ENCODE peak calls at places on chromosomes 6 and 20, in nine cellular contexts. One of them, this sample, is unnamed.

GRCh38 chr6:91088515-91088914 is 501.6 kb upstream of the MAP3K7 start:
- DNase-seq in hypothalamus: no peak
- DNase-seq in G401: peak; percentile 8
- DNase-seq in T-helper 2 cell: no peak
- DNase-seq in astrocyte of the spinal cord: no peak
- DNase-seq in CD4-positive, CD25-positive, alpha-beta regulatory T cell: no peak
- DNase-seq in OCI-LY7: no peak
- DNase-seq in DMS 273 treated with DMSO at 0.1 percent for 48 hours: peak; percentile 63
- DNase-seq in naive thymus-derived CD8-positive, alpha-beta T cell: no peak
- DNase-seq in this sample: no peak

GRCh38 chr6:11585426-11586016 is 48.0 kb downstream of the TMEM170B start:
- DNase-seq in hypothalamus: no peak
- DNase-seq in G401: peak; percentile 49
- DNase-seq in T-helper 2 cell: no peak
- DNase-seq in astrocyte of the spinal cord: peak; percentile 76
- DNase-seq in CD4-positive, CD25-positive, alpha-beta regulatory T cell: no peak
- DNase-seq in OCI-LY7: peak; percentile 43
- DNase-seq in DMS 273 treated with DMSO at 0.1 percent for 48 hours: no peak
- DNase-seq in naive thymus-derived CD8-positive, alpha-beta T cell: peak; percentile 9
- DNase-seq in this sample: peak; percentile 74

GRCh38 chr6:132392792-132393191 is 8.5 kb downstream of the MOXD1 start:
- DNase-seq in hypothalamus: no peak
- DNase-seq in G401: no peak
- DNase-seq in T-helper 2 cell: no peak
- DNase-seq in astrocyte of the spinal cord: no peak
- DNase-seq in CD4-positive, CD25-positive, alpha-beta regulatory T cell: no peak
- DNase-seq in OCI-LY7: peak; percentile 43
- DNase-seq in DMS 273 treated with DMSO at 0.1 percent for 48 hours: no peak
- DNase-seq in naive thymus-derived CD8-positive, alpha-beta T cell: no peak
- DNase-seq in this sample: peak; percentile 34

GRCh38 chr20:45576995-45577394 is 2.1 kb downstream of the WFDC8 start:
- DNase-seq in hypothalamus: no peak
- DNase-seq in G401: no peak
- DNase-seq in T-helper 2 cell: no peak
- DNase-seq in astrocyte of the spinal cord: peak; percentile 1
- DNase-seq in CD4-positive, CD25-positive, alpha-beta regulatory T cell: no peak
- DNase-seq in OCI-LY7: no peak
- DNase-seq in DMS 273 treated with DMSO at 0.1 percent for 48 hours: no peak
- DNase-seq in naive thymus-derived CD8-positive, alpha-beta T cell: no peak
- DNase-seq in this sample: no peak

GRCh38 chr6:136069119-136069518 is 181.0 kb downstream of the MTFR2 start:
- DNase-seq in hypothalamus: no peak
- DNase-seq in G401: no peak
- DNase-seq in T-helper 2 cell: no peak
- DNase-seq in astrocyte of the spinal cord: peak; percentile 71
- DNase-seq in CD4-positive, CD25-positive, alpha-beta regulatory T cell: no peak
- DNase-seq in OCI-LY7: no peak
- DNase-seq in DMS 273 treated with DMSO at 0.1 percent for 48 hours: no peak
- DNase-seq in naive thymus-derived CD8-positive, alpha-beta T cell: no peak
- DNase-seq in this sample: peak; percentile 82

GRCh38 chr6:52691718-52692117 is 20.8 kb downstream of the TMEM14A start:
- DNase-seq in hypothalamus: no peak
- DNase-seq in G401: no peak
- DNase-seq in T-helper 2 cell: no peak
- DNase-seq in astrocyte of the spinal cord: no peak
- DNase-seq in CD4-positive, CD25-positive, alpha-beta regulatory T cell: no peak
- DNase-seq in OCI-LY7: no peak
- DNase-seq in DMS 273 treated with DMSO at 0.1 percent for 48 hours: no peak
- DNase-seq in naive thymus-derived CD8-positive, alpha-beta T cell: no peak
- DNase-seq in this sample: peak; percentile 22

GRCh38 chr6:52522655-52523054 is 54.2 kb downstream of the TRAM2 start:
- DNase-seq in hypothalamus: no peak
- DNase-seq in G401: no peak
- DNase-seq in T-helper 2 cell: no peak
- DNase-seq in astrocyte of the spinal cord: peak; percentile 57
- DNase-seq in CD4-positive, CD25-positive, alpha-beta regulatory T cell: no peak
- DNase-seq in OCI-LY7: no peak
- DNase-seq in DMS 273 treated with DMSO at 0.1 percent for 48 hours: no peak
- DNase-seq in naive thymus-derived CD8-positive, alpha-beta T cell: no peak
- DNase-seq in this sample: peak; percentile 75

GRCh38 chr20:39876974-39877615 is 811.9 kb downstream of the MAFB start:
- DNase-seq in hypothalamus: no peak
- DNase-seq in G401: no peak
- DNase-seq in T-helper 2 cell: no peak
- DNase-seq in astrocyte of the spinal cord: no peak
- DNase-seq in CD4-positive, CD25-positive, alpha-beta regulatory T cell: no peak
- DNase-seq in OCI-LY7: no peak
- DNase-seq in DMS 273 treated with DMSO at 0.1 percent for 48 hours: no peak
- DNase-seq in naive thymus-derived CD8-positive, alpha-beta T cell: no peak
- DNase-seq in this sample: no peak

GRCh38 chr20:63283397-63284082 is 9.4 kb upstream of the COL20A1 start:
- DNase-seq in hypothalamus: no peak
- DNase-seq in G401: no peak
- DNase-seq in T-helper 2 cell: no peak
- DNase-seq in astrocyte of the spinal cord: no peak
- DNase-seq in CD4-positive, CD25-positive, alpha-beta regulatory T cell: no peak
- DNase-seq in OCI-LY7: no peak
- DNase-seq in DMS 273 treated with DMSO at 0.1 percent for 48 hours: no peak
- DNase-seq in naive thymus-derived CD8-positive, alpha-beta T cell: no peak
- DNase-seq in this sample: no peak

GRCh38 chr6:158628542-158628941 is 16.0 kb downstream of the DYNLT1 start:
- DNase-seq in hypothalamus: no peak
- DNase-seq in G401: no peak
- DNase-seq in T-helper 2 cell: no peak
- DNase-seq in astrocyte of the spinal cord: no peak
- DNase-seq in CD4-positive, CD25-positive, alpha-beta regulatory T cell: no peak
- DNase-seq in OCI-LY7: no peak
- DNase-seq in DMS 273 treated with DMSO at 0.1 percent for 48 hours: no peak
- DNase-seq in naive thymus-derived CD8-positive, alpha-beta T cell: no peak
- DNase-seq in this sample: no peak

GRCh38 chr6:44771647-44772415 is 384.3 kb downstream of the CDC5L start:
- DNase-seq in hypothalamus: no peak
- DNase-seq in G401: no peak
- DNase-seq in T-helper 2 cell: no peak
- DNase-seq in astrocyte of the spinal cord: no peak
- DNase-seq in CD4-positive, CD25-positive, alpha-beta regulatory T cell: no peak
- DNase-seq in OCI-LY7: no peak
- DNase-seq in DMS 273 treated with DMSO at 0.1 percent for 48 hours: no peak
- DNase-seq in naive thymus-derived CD8-positive, alpha-beta T cell: no peak
- DNase-seq in this sample: no peak

GRCh38 chr6:27836783-27837635 is 75.2 kb downstream of the OR2B2 start:
- DNase-seq in hypothalamus: peak; percentile 48
- DNase-seq in G401: peak; percentile 82
- DNase-seq in T-helper 2 cell: no peak
- DNase-seq in astrocyte of the spinal cord: peak; percentile 91
- DNase-seq in CD4-positive, CD25-positive, alpha-beta regulatory T cell: peak; percentile 52
- DNase-seq in OCI-LY7: peak; percentile 91
- DNase-seq in DMS 273 treated with DMSO at 0.1 percent for 48 hours: peak; percentile 89
- DNase-seq in naive thymus-derived CD8-positive, alpha-beta T cell: peak; percentile 84
- DNase-seq in this sample: peak; percentile 90

GRCh38 chr6:9834233-9834632 is 580.6 kb downstream of the TFAP2A start:
- DNase-seq in hypothalamus: no peak
- DNase-seq in G401: no peak
- DNase-seq in T-helper 2 cell: no peak
- DNase-seq in astrocyte of the spinal cord: no peak
- DNase-seq in CD4-positive, CD25-positive, alpha-beta regulatory T cell: no peak
- DNase-seq in OCI-LY7: no peak
- DNase-seq in DMS 273 treated with DMSO at 0.1 percent for 48 hours: no peak
- DNase-seq in naive thymus-derived CD8-positive, alpha-beta T cell: no peak
- DNase-seq in this sample: no peak

GRCh38 chr6:158939255-158940170 is 60.5 kb downstream of the RSPH3 start:
- DNase-seq in hypothalamus: no peak
- DNase-seq in G401: no peak
- DNase-seq in T-helper 2 cell: no peak
- DNase-seq in astrocyte of the spinal cord: no peak
- DNase-seq in CD4-positive, CD25-positive, alpha-beta regulatory T cell: no peak
- DNase-seq in OCI-LY7: no peak
- DNase-seq in DMS 273 treated with DMSO at 0.1 percent for 48 hours: no peak
- DNase-seq in naive thymus-derived CD8-positive, alpha-beta T cell: peak; percentile 8
- DNase-seq in this sample: no peak

GRCh38 chr6:170208171-170208601 is 82.7 kb downstream of the DLL1 start:
- DNase-seq in hypothalamus: no peak
- DNase-seq in G401: no peak
- DNase-seq in T-helper 2 cell: no peak
- DNase-seq in astrocyte of the spinal cord: no peak
- DNase-seq in CD4-positive, CD25-positive, alpha-beta regulatory T cell: no peak
- DNase-seq in OCI-LY7: no peak
- DNase-seq in DMS 273 treated with DMSO at 0.1 percent for 48 hours: no peak
- DNase-seq in naive thymus-derived CD8-positive, alpha-beta T cell: no peak
- DNase-seq in this sample: no peak

GRCh38 chr6:138492113-138492512 is 7.2 kb downstream of the NHSL1 start:
- DNase-seq in hypothalamus: no peak
- DNase-seq in G401: no peak
- DNase-seq in T-helper 2 cell: no peak
- DNase-seq in astrocyte of the spinal cord: no peak
- DNase-seq in CD4-positive, CD25-positive, alpha-beta regulatory T cell: no peak
- DNase-seq in OCI-LY7: no peak
- DNase-seq in DMS 273 treated with DMSO at 0.1 percent for 48 hours: no peak
- DNase-seq in naive thymus-derived CD8-positive, alpha-beta T cell: no peak
- DNase-seq in this sample: no peak

GRCh38 chr20:17621229-17621968 is 51.5 kb downstream of the DSTN start:
- DNase-seq in hypothalamus: no peak
- DNase-seq in G401: no peak
- DNase-seq in T-helper 2 cell: no peak
- DNase-seq in astrocyte of the spinal cord: no peak
- DNase-seq in CD4-positive, CD25-positive, alpha-beta regulatory T cell: no peak
- DNase-seq in OCI-LY7: no peak
- DNase-seq in DMS 273 treated with DMSO at 0.1 percent for 48 hours: no peak
- DNase-seq in naive thymus-derived CD8-positive, alpha-beta T cell: no peak
- DNase-seq in this sample: no peak

GRCh38 chr20:61940976-61941720 is 124.5 kb downstream of the TAF4 start:
- DNase-seq in hypothalamus: no peak
- DNase-seq in G401: no peak
- DNase-seq in T-helper 2 cell: no peak
- DNase-seq in astrocyte of the spinal cord: no peak
- DNase-seq in CD4-positive, CD25-positive, alpha-beta regulatory T cell: no peak
- DNase-seq in OCI-LY7: no peak
- DNase-seq in DMS 273 treated with DMSO at 0.1 percent for 48 hours: no peak
- DNase-seq in naive thymus-derived CD8-positive, alpha-beta T cell: no peak
- DNase-seq in this sample: no peak

GRCh38 chr20:37403107-37404033 is 57.4 kb downstream of the SRC start:
- DNase-seq in hypothalamus: no peak
- DNase-seq in G401: no peak
- DNase-seq in T-helper 2 cell: no peak
- DNase-seq in astrocyte of the spinal cord: no peak
- DNase-seq in CD4-positive, CD25-positive, alpha-beta regulatory T cell: no peak
- DNase-seq in OCI-LY7: no peak
- DNase-seq in DMS 273 treated with DMSO at 0.1 percent for 48 hours: no peak
- DNase-seq in naive thymus-derived CD8-positive, alpha-beta T cell: no peak
- DNase-seq in this sample: no peak

GRCh38 chr6:56827908-56828649 is 126.8 kb upstream of the BEND6 start:
- DNase-seq in hypothalamus: no peak
- DNase-seq in G401: no peak
- DNase-seq in T-helper 2 cell: no peak
- DNase-seq in astrocyte of the spinal cord: no peak
- DNase-seq in CD4-positive, CD25-positive, alpha-beta regulatory T cell: no peak
- DNase-seq in OCI-LY7: no peak
- DNase-seq in DMS 273 treated with DMSO at 0.1 percent for 48 hours: no peak
- DNase-seq in naive thymus-derived CD8-positive, alpha-beta T cell: no peak
- DNase-seq in this sample: peak; percentile 34

GRCh38 chr20:60057866-60058807 is 99.9 kb downstream of the CDH26 start:
- DNase-seq in hypothalamus: peak; percentile 25
- DNase-seq in G401: no peak
- DNase-seq in T-helper 2 cell: no peak
- DNase-seq in astrocyte of the spinal cord: peak; percentile 74
- DNase-seq in CD4-positive, CD25-positive, alpha-beta regulatory T cell: peak; percentile 9
- DNase-seq in OCI-LY7: peak; percentile 4
- DNase-seq in DMS 273 treated with DMSO at 0.1 percent for 48 hours: peak; percentile 88
- DNase-seq in naive thymus-derived CD8-positive, alpha-beta T cell: peak; percentile 44
- DNase-seq in this sample: peak; percentile 54

GRCh38 chr6:4287811-4288244 is 152.5 kb upstream of the ECI2 start:
- DNase-seq in hypothalamus: no peak
- DNase-seq in G401: peak; percentile 83
- DNase-seq in T-helper 2 cell: no peak
- DNase-seq in astrocyte of the spinal cord: no peak
- DNase-seq in CD4-positive, CD25-positive, alpha-beta regulatory T cell: no peak
- DNase-seq in OCI-LY7: no peak
- DNase-seq in DMS 273 treated with DMSO at 0.1 percent for 48 hours: no peak
- DNase-seq in naive thymus-derived CD8-positive, alpha-beta T cell: no peak
- DNase-seq in this sample: no peak

GRCh38 chr6:37332894-37333293 is 20.9 kb upstream of the RNF8 start:
- DNase-seq in hypothalamus: no peak
- DNase-seq in G401: no peak
- DNase-seq in T-helper 2 cell: no peak
- DNase-seq in astrocyte of the spinal cord: no peak
- DNase-seq in CD4-positive, CD25-positive, alpha-beta regulatory T cell: no peak
- DNase-seq in OCI-LY7: no peak
- DNase-seq in DMS 273 treated with DMSO at 0.1 percent for 48 hours: no peak
- DNase-seq in naive thymus-derived CD8-positive, alpha-beta T cell: no peak
- DNase-seq in this sample: no peak

GRCh38 chr6:69732640-69733039 is 64.2 kb downstream of the LMBRD1 start:
- DNase-seq in hypothalamus: no peak
- DNase-seq in G401: peak; percentile 47
- DNase-seq in T-helper 2 cell: no peak
- DNase-seq in astrocyte of the spinal cord: peak; percentile 8
- DNase-seq in CD4-positive, CD25-positive, alpha-beta regulatory T cell: no peak
- DNase-seq in OCI-LY7: peak; percentile 23
- DNase-seq in DMS 273 treated with DMSO at 0.1 percent for 48 hours: no peak
- DNase-seq in naive thymus-derived CD8-positive, alpha-beta T cell: peak; percentile 10
- DNase-seq in this sample: peak; percentile 36

GRCh38 chr6:134379086-134379485 is 61.2 kb upstream of the SGK1 start:
- DNase-seq in hypothalamus: no peak
- DNase-seq in G401: no peak
- DNase-seq in T-helper 2 cell: no peak
- DNase-seq in astrocyte of the spinal cord: no peak
- DNase-seq in CD4-positive, CD25-positive, alpha-beta regulatory T cell: no peak
- DNase-seq in OCI-LY7: no peak
- DNase-seq in DMS 273 treated with DMSO at 0.1 percent for 48 hours: no peak
- DNase-seq in naive thymus-derived CD8-positive, alpha-beta T cell: no peak
- DNase-seq in this sample: no peak

GRCh38 chr20:58256842-58257241 is 28.4 kb upstream of the ANKRD60 start:
- DNase-seq in hypothalamus: no peak
- DNase-seq in G401: no peak
- DNase-seq in T-helper 2 cell: no peak
- DNase-seq in astrocyte of the spinal cord: no peak
- DNase-seq in CD4-positive, CD25-positive, alpha-beta regulatory T cell: no peak
- DNase-seq in OCI-LY7: no peak
- DNase-seq in DMS 273 treated with DMSO at 0.1 percent for 48 hours: no peak
- DNase-seq in naive thymus-derived CD8-positive, alpha-beta T cell: no peak
- DNase-seq in this sample: no peak

GRCh38 chr6:9437836-9438235 is 977.0 kb downstream of the TFAP2A start:
- DNase-seq in hypothalamus: no peak
- DNase-seq in G401: no peak
- DNase-seq in T-helper 2 cell: no peak
- DNase-seq in astrocyte of the spinal cord: peak; percentile 26
- DNase-seq in CD4-positive, CD25-positive, alpha-beta regulatory T cell: no peak
- DNase-seq in OCI-LY7: no peak
- DNase-seq in DMS 273 treated with DMSO at 0.1 percent for 48 hours: no peak
- DNase-seq in naive thymus-derived CD8-positive, alpha-beta T cell: no peak
- DNase-seq in this sample: no peak

This sample was measured in cardiac fibroblast.